ENCODE peak calls at places on chromosomes 5 and 9, in nine cellular contexts. C, L, H, J, U, W, E, B and Q are unnamed samples.

GRCh38 chr5:68962632-68963484 is 131.0 kb upstream of the SLC30A5 start:
- DNase-seq in H (peak; percentile 62), J (no peak), C (peak; percentile 44), L (peak; percentile 78), W (no peak), U (peak; percentile 62), B (peak; percentile 89), E (peak; percentile 67), Q (peak; percentile 71)

GRCh38 chr5:81601912-81602311 is 149.0 kb downstream of the SSBP2 start:
- DNase-seq in W (no peak), B (no peak), H (no peak), L (no peak), U (no peak), J (no peak), E (no peak), C (no peak), Q (no peak)

GRCh38 chr9:72217306-72217842 is 68.1 kb downstream of the GDA start:
- DNase-seq in W (no peak), J (no peak), B (no peak), H (no peak), U (no peak), L (no peak), C (no peak), E (no peak), Q (no peak)

GRCh38 chr5:9421823-9422354 is 124.0 kb downstream of the SEMA5A start:
- DNase-seq in U (no peak), E (no peak), J (no peak), W (no peak), L (no peak), H (no peak), B (no peak), C (no peak), Q (no peak)

GRCh38 chr9:89149726-89150125 is 28.9 kb downstream of the SHC3 start:
- DNase-seq in U (no peak), E (no peak), B (no peak), C (no peak), W (no peak), J (no peak), H (no peak), L (no peak), Q (no peak)

GRCh38 chr5:136212252-136212721 is 19.3 kb upstream of the SMIM32 start:
- DNase-seq in B (peak; percentile 58), H (peak; percentile 63), J (peak; percentile 53), C (peak; percentile 84), U (peak; percentile 29), L (peak; percentile 73), E (peak; percentile 80), W (peak; percentile 47), Q (peak; percentile 50)

GRCh38 chr9:38117646-38118045 is 48.6 kb upstream of the SHB start:
- DNase-seq in C (no peak), H (no peak), U (no peak), J (no peak), E (no peak), B (no peak), L (no peak), W (no peak), Q (no peak)

GRCh38 chr5:61414806-61415205 is 82.7 kb downstream of the ZSWIM6 start:
- DNase-seq in L (peak; percentile 27), B (no peak), U (no peak), C (no peak), H (no peak), W (no peak), E (no peak), J (no peak), Q (no peak)

GRCh38 chr5:122870219-122870856 is 24.9 kb downstream of the SNX24 start:
- DNase-seq in W (no peak), L (no peak), B (no peak), E (no peak), H (no peak), U (no peak), C (no peak), J (no peak), Q (no peak)

GRCh38 chr9:5718296-5719032 is 89.6 kb downstream of the RIC1 start:
- DNase-seq in H (no peak), W (no peak), B (no peak), E (no peak), L (no peak), C (no peak), J (no peak), U (no peak), Q (no peak)

GRCh38 chr9:68746564-68746963 is 41.5 kb downstream of the PIP5K1B start:
- DNase-seq in E (no peak), U (no peak), L (no peak), B (no peak), C (no peak), W (no peak), J (no peak), H (no peak), Q (no peak)

GRCh38 chr9:116471093-116471906 is 215.8 kb upstream of the TRIM32 start:
- DNase-seq in H (peak; percentile 78), E (no peak), W (no peak), J (no peak), L (peak; percentile 87), C (peak; percentile 65), B (peak; percentile 20), U (no peak), Q (no peak)

GRCh38 chr5:90438100-90438499 is 28.5 kb upstream of the CETN3 start:
- DNase-seq in L (no peak), C (no peak), E (no peak), J (no peak), H (no peak), W (no peak), U (no peak), B (no peak), Q (no peak)

GRCh38 chr9:95511232-95511951 is 5.4 kb downstream of the PTCH1 start:
- DNase-seq in H (peak; percentile 72), B (peak; percentile 67), U (peak; percentile 69), C (no peak), L (peak; percentile 85), W (peak; percentile 44), J (peak; percentile 66), E (no peak), Q (peak; percentile 68)

GRCh38 chr5:168128154-168128553 is 163.3 kb upstream of the WWC1 start:
- DNase-seq in U (no peak), J (no peak), C (no peak), E (no peak), B (no peak), L (peak; percentile 63), W (no peak), H (no peak), Q (no peak)

GRCh38 chr5:134511796-134512660 is 13.4 kb upstream of the JADE2 start:
- DNase-seq in U (peak; percentile 73), B (peak; percentile 79), J (peak; percentile 72), W (no peak), C (peak; percentile 52), H (peak; percentile 80), L (peak; percentile 26), E (peak; percentile 94), Q (peak; percentile 74)

GRCh38 chr5:59562756-59563389 is 330.7 kb downstream of the PDE4D start:
- DNase-seq in H (no peak), E (peak; percentile 92), L (peak; percentile 69), U (peak; percentile 90), C (no peak), J (peak; percentile 70), W (peak; percentile 12), B (no peak), Q (no peak)

GRCh38 chr5:156929366-156929948 is 33.6 kb downstream of the TIMD4 start:
- DNase-seq in B (no peak), H (no peak), L (no peak), W (no peak), U (no peak), J (no peak), C (no peak), E (no peak), Q (no peak)

DNA sequence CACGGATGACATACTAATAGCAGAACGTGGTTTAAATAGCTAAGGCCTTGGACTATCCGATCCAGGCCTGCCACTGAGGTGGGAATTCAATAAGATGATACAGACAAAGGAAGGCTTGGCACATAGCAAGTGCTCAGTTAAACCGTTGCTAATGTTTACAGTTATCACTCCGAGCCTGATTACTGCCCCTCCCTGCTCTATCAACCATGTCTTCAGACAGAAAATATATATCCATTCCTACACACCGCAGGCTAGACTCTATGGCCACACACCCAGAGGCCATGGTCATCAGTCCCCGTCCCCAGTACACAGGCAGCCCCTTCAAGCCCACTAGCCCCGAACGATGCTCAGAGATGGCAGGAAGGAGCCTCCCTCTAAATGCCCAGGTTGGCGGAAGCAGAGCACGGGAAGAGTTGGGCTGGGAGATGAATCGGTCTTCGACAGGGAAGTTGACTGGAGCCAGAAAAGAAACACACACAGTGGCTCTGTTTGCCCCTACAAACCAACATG is 49.8 kb upstream of the STXBP1 start:
- DNase-seq in E (no peak), J (no peak), U (no peak), C (no peak), L (no peak), B (no peak), W (no peak), H (no peak), Q (no peak)
- H3K4me1 ChIP-seq in E (peaks cover 28% of the 10 kb centered on the region), J (peaks cover 89% of the 10 kb centered on the region), U (peaks cover 93% of the 10 kb centered on the region), C (peaks cover 37% of the 10 kb centered on the region), L (peaks cover 28% of the 10 kb centered on the region), B (peaks cover 81% of the 10 kb centered on the region), W (peaks cover 31% of the 10 kb centered on the region), H (no peaks in the 10 kb centered on the region), Q (peaks cover 80% of the 10 kb centered on the region)

GRCh38 chr5:41511241-41511640 is 840 bp upstream of the PLCXD3 start:
- DNase-seq in E (no peak), W (no peak), C (no peak), B (no peak), L (no peak), H (no peak), U (no peak), J (no peak), Q (no peak)
- H3K27ac ChIP-seq in E (no peak overlapping the region), W (no peak overlapping the region), C (no peak overlapping the region), B (no peak overlapping the region), L (no peak overlapping the region), H (no peak overlapping the region), U (no peak overlapping the region), J (no peak overlapping the region), Q (no peak overlapping the region)

GRCh38 chr9:136222166-136222895 is 17.4 kb upstream of the LHX3 start:
- DNase-seq in C (no peak), E (no peak), H (no peak), U (no peak), W (no peak), L (no peak), J (no peak), B (no peak), Q (no peak)
- H3K4me1 ChIP-seq in C (peaks cover 14% of the 10 kb centered on the region), E (no peaks in the 10 kb centered on the region), H (no peaks in the 10 kb centered on the region), U (peaks cover 17% of the 10 kb centered on the region), W (no peaks in the 10 kb centered on the region), L (no peaks in the 10 kb centered on the region), J (no peaks in the 10 kb centered on the region), B (no peaks in the 10 kb centered on the region), Q (no peaks in the 10 kb centered on the region)

GRCh38 chr9:503331-503730 is 288.7 kb downstream of the DOCK8 start:
- DNase-seq in E (no peak), J (no peak), B (no peak), W (no peak), L (no peak), H (no peak), U (no peak), C (no peak), Q (no peak)

GRCh38 chr9:503881-504852 is 289.5 kb downstream of the DOCK8 start:
- DNase-seq in C (peak; percentile 85), W (peak; percentile 67), L (peak; percentile 94), H (peak; percentile 77), J (peak; percentile 87), E (peak; percentile 88), B (peak; percentile 40), U (peak; percentile 81), Q (peak; percentile 52)

GRCh38 chr9:504921-505821 is 290.5 kb downstream of the DOCK8 start:
- DNase-seq in H (peak; percentile 51), E (peak; percentile 57), U (peak; percentile 3), C (peak; percentile 16), W (no peak), L (peak; percentile 63), J (peak; percentile 55), B (no peak), Q (no peak)
- H3K27ac ChIP-seq in H (no peak overlapping the region), E (peak overlapping the region; percentile 79), U (no peak overlapping the region), C (no peak overlapping the region), W (no peak overlapping the region), L (no peak overlapping the region), J (peak overlapping the region; percentile 81), B (peak overlapping the region; percentile 93), Q (peak overlapping the region; percentile 37)